ENCODE peak calls at places on chromosomes 6 and 20, in seven cellular contexts. B, Y, Q, T, C, A and I are unnamed samples.

GRCh38 chr6:10316327-10316726 is 98.5 kb downstream of the TFAP2A start:
- DNase-seq in B (no peak), Y (no peak), Q (no peak), T (peak; percentile 75), C (peak; percentile 54), A (no peak), I (no peak)

GRCh38 chr6:95574811-95575210 is 2.5 kb upstream of the MANEA start:
- DNase-seq in B (no peak), Y (no peak), Q (no peak), T (peak; percentile 57), C (peak; percentile 10), A (no peak), I (no peak)

GRCh38 chr6:75735491-75736186 is 13.4 kb upstream of the MYO6 start:
- DNase-seq in B (peak; percentile 35), Y (no peak), Q (no peak), T (peak; percentile 83), C (no peak), A (no peak), I (no peak)

GRCh38 chr20:62996596-62996982 is 10.2 kb downstream of the BHLHE23 start:
- DNase-seq in B (no peak), Y (no peak), Q (no peak), T (no peak), C (no peak), A (no peak), I (no peak)

GRCh38 chr6:90545450-90545849 is 41.4 kb downstream of the MAP3K7 start:
- DNase-seq in B (no peak), Y (no peak), Q (no peak), T (no peak), C (no peak), A (no peak), I (no peak)

GRCh38 chr6:135115411-135116293 is 61.0 kb upstream of the HBS1L start:
- DNase-seq in B (no peak), Y (no peak), Q (no peak), T (no peak), C (no peak), A (no peak), I (no peak)

GRCh38 chr6:2979819-2980464 is 8.6 kb upstream of the SERPINB6 start:
- DNase-seq in B (no peak), Y (no peak), Q (no peak), T (peak; percentile 52), C (no peak), A (no peak), I (no peak)

GRCh38 chr20:39911497-39911896 is 777.5 kb downstream of the MAFB start:
- DNase-seq in B (no peak), Y (no peak), Q (no peak), T (no peak), C (no peak), A (no peak), I (no peak)

GRCh38 chr6:98848539-98849210 is 14.3 kb downstream of the POU3F2 start:
- DNase-seq in B (no peak), Y (no peak), Q (no peak), T (no peak), C (no peak), A (no peak), I (no peak)

GRCh38 chr20:49656304-49656703 is 57.4 kb downstream of the B4GALT5 start:
- DNase-seq in B (peak; percentile 68), Y (no peak), Q (no peak), T (no peak), C (peak; percentile 55), A (no peak), I (no peak)

GRCh38 chr6:164534070-164534766 is 775.2 kb downstream of the C6orf118 start:
- DNase-seq in B (no peak), Y (no peak), Q (no peak), T (no peak), C (no peak), A (no peak), I (no peak)

GRCh38 chr6:75800133-75800532 is 51.1 kb downstream of the MYO6 start:
- DNase-seq in B (no peak), Y (no peak), Q (no peak), T (no peak), C (no peak), A (no peak), I (no peak)

GRCh38 chr6:53327017-53327395 is 21.7 kb downstream of the ELOVL5 start:
- DNase-seq in B (no peak), Y (no peak), Q (no peak), T (no peak), C (no peak), A (no peak), I (no peak)

GRCh38 chr20:19543114-19543513 is 214.9 kb upstream of the RIN2 start:
- DNase-seq in B (no peak), Y (no peak), Q (no peak), T (no peak), C (no peak), A (no peak), I (no peak)

GRCh38 chr6:128515550-128516513 is 4.6 kb downstream of the PTPRK start:
- DNase-seq in B (no peak), Y (no peak), Q (no peak), T (no peak), C (no peak), A (no peak), I (no peak)

GRCh38 chr6:132902866-132903265 is 88.5 kb downstream of the RPS12 start:
- DNase-seq in B (no peak), Y (no peak), Q (no peak), T (no peak), C (no peak), A (no peak), I (no peak)

GRCh38 chr20:1863296-1863695 is 31.9 kb upstream of the SIRPA start:
- DNase-seq in B (no peak), Y (no peak), Q (no peak), T (no peak), C (no peak), A (no peak), I (no peak)

GRCh38 chr6:90940812-90941481 is 354.1 kb upstream of the MAP3K7 start:
- DNase-seq in B (no peak), Y (no peak), Q (no peak), T (peak; percentile 42), C (no peak), A (no peak), I (no peak)

GRCh38 chr6:109457596-109457996 is 2.0 kb upstream of the MICAL1 start:
- DNase-seq in B (no peak), Y (no peak), Q (no peak), T (no peak), C (no peak), A (no peak), I (no peak)

GRCh38 chr6:50791900-50792508 is 26.7 kb upstream of the TFAP2B start:
- DNase-seq in B (no peak), Y (no peak), Q (no peak), T (no peak), C (no peak), A (no peak), I (no peak)

GRCh38 chr6:107495196-107495643 is 5.3 kb downstream of the SOBP start:
- DNase-seq in B (no peak), Y (no peak), Q (no peak), T (no peak), C (peak; percentile 24), A (no peak), I (no peak)

GRCh38 chr6:135270676-135271536 is 89.8 kb downstream of the MYB start:
- DNase-seq in B (peak; percentile 72), Y (no peak), Q (peak; percentile 84), T (peak; percentile 92), C (peak; percentile 79), A (peak; percentile 71), I (peak; percentile 76)

GRCh38 chr20:49286689-49287551 is 9.1 kb upstream of the ZNFX1 start:
- DNase-seq in B (no peak), Y (no peak), Q (no peak), T (peak; percentile 94), C (no peak), A (no peak), I (peak; percentile 90)

GRCh38 chr6:117477988-117478852 is 4.3 kb upstream of the DCBLD1 start:
- DNase-seq in B (no peak), Y (no peak), Q (no peak), T (no peak), C (no peak), A (no peak), I (peak; percentile 70)

GRCh38 chr6:134813146-134813545 is 136.8 kb downstream of the ALDH8A1 start:
- DNase-seq in B (no peak), Y (no peak), Q (no peak), T (peak; percentile 44), C (no peak), A (no peak), I (no peak)

DNA sequence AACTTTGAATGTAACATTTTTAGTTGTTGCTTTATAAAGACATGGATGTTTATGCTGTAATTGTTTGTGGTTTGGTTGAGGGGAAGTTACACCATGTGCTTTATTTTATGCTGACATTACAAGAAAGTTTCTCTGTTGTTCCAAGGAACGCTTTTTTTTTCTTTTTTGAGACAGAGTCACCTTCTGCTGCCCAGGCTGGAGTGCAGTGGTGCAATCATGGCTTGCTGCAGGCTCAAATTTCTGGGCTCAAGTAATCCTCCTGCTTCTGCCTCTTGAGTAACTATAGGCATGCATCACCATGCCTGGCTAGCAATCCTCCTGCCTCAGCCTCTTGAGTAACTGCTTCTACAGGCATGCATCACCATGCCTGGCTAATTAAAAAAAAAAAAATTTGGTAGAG is 21.0 kb upstream of the IFNGR1 start:
- DNase-seq in B (peak; percentile 19), Y (peak; percentile 79), Q (no peak), T (peak; percentile 85), C (no peak), A (no peak), I (no peak)
- H3K4me1 ChIP-seq in B (peaks cover 5% of the 10 kb centered on the region), Y (peaks cover 4% of the 10 kb centered on the region), Q (peaks cover 3% of the 10 kb centered on the region), T (peaks cover 70% of the 10 kb centered on the region), C (peaks cover 3% of the 10 kb centered on the region), A (no peaks in the 10 kb centered on the region), I (peaks cover 81% of the 10 kb centered on the region)

DNA sequence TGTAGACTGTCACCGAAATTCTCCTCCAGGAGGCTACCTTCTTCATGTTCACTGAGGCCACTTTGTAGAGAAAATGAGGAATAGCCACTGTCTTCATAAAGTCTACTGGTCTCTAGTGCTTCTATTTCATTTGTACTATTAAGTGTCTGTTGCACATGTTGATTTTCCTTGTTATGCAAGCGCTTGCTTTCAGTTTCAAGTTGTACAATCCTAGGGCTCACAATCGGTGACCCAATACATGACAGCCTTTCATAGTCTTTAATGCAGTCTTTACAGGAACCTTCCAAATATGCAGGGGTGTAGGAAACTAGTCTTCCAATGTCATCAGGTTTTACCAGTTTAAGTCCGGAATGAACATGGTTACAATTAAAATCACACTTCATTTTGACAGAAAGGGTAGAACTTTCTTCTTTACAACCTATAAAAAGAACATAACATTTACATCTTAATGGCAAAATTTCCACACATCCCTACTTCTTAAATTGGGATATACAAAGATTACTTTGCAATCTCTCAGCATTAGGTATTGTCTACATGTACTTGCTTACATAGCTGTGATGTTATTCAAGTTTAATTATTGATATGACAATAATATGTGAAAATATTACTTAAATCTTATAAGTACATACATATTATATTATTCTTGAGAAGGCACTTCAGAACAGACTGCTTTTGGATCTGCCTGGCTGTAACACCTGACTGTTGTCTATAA is 7.5 kb downstream of the FBXO5 start:
- DNase-seq in B (no peak), Y (no peak), Q (no peak), T (no peak), C (no peak), A (no peak), I (no peak)
- H3K36me3 ChIP-seq in B (peaks cover 9% of the 10 kb centered on the region), Y (peaks cover 8% of the 10 kb centered on the region), Q (no peaks in the 10 kb centered on the region), T (peaks cover 49% of the 10 kb centered on the region), C (no peaks in the 10 kb centered on the region), A (no peaks in the 10 kb centered on the region), I (peaks cover 3% of the 10 kb centered on the region)

GRCh38 chr20:10669843-10670446 is 3.9 kb downstream of the JAG1 start:
- DNase-seq in B (no peak), Y (no peak), Q (no peak), T (no peak), C (no peak), A (no peak), I (no peak)
- H3K4me1 ChIP-seq in B (peaks cover 67% of the 10 kb centered on the region), Y (peaks cover 2% of the 10 kb centered on the region), Q (peaks cover 27% of the 10 kb centered on the region), T (peaks cover 5% of the 10 kb centered on the region), C (peaks cover 23% of the 10 kb centered on the region), A (peaks cover 12% of the 10 kb centered on the region), I (peaks cover 24% of the 10 kb centered on the region)

GRCh38 chr6:158776737-158777136 is 42.4 kb downstream of the EZR start:
- DNase-seq in B (no peak), Y (no peak), Q (peak; percentile 6), T (no peak), C (no peak), A (no peak), I (no peak)
- H3K36me3 ChIP-seq in B (no peaks in the 10 kb centered on the region), Y (no peaks in the 10 kb centered on the region), Q (peaks cover 4% of the 10 kb centered on the region), T (peaks cover 88% of the 10 kb centered on the region), C (peaks cover 16% of the 10 kb centered on the region), A (peaks cover 87% of the 10 kb centered on the region), I (peaks cover 19% of the 10 kb centered on the region)